ENCODE peak calls at places on chromosomes 5 and 9, in four cellular contexts. One of them, this sample, is unnamed.

GRCh38 chr5:53607896-53608295 is 47.5 kb downstream of the NDUFS4 start:
- DNase-seq in body of pancreas: no peak
- DNase-seq in lower lobe of right lung: no peak
- DNase-seq in breast epithelium: no peak
- DNase-seq in this sample: no peak

GRCh38 chr9:29822458-29822857 is 2249.2 kb upstream of the C9orf72 start:
- DNase-seq in body of pancreas: no peak
- DNase-seq in lower lobe of right lung: no peak
- DNase-seq in breast epithelium: no peak
- DNase-seq in this sample: no peak

GRCh38 chr9:115254781-115255180 is 136.8 kb upstream of the TNC start:
- DNase-seq in body of pancreas: no peak
- DNase-seq in lower lobe of right lung: no peak
- DNase-seq in breast epithelium: no peak
- DNase-seq in this sample: no peak

GRCh38 chr9:27398982-27399653 is 102.2 kb upstream of the EQTN start:
- DNase-seq in body of pancreas: no peak
- DNase-seq in lower lobe of right lung: no peak
- DNase-seq in breast epithelium: no peak
- DNase-seq in this sample: no peak

GRCh38 chr9:127093319-127094020 is 29.0 kb downstream of the ANGPTL2 start:
- DNase-seq in body of pancreas: no peak
- DNase-seq in lower lobe of right lung: no peak
- DNase-seq in breast epithelium: no peak
- DNase-seq in this sample: no peak

GRCh38 chr5:149938272-149938671 is 6.3 kb downstream of the PDE6A start:
- DNase-seq in body of pancreas: peak
- DNase-seq in lower lobe of right lung: no peak
- DNase-seq in breast epithelium: peak
- DNase-seq in this sample: no peak

GRCh38 chr9:25678147-25678666 is at the start of gene TUSC1:
- DNase-seq in body of pancreas: peak
- DNase-seq in lower lobe of right lung: peak
- DNase-seq in breast epithelium: peak
- DNase-seq in this sample: no peak

GRCh38 chr5:54705994-54706616 is 188.5 kb downstream of the SNX18 start:
- DNase-seq in body of pancreas: no peak
- DNase-seq in lower lobe of right lung: no peak
- DNase-seq in breast epithelium: no peak
- DNase-seq in this sample: no peak

GRCh38 chr9:77899679-77900354 is 131.8 kb downstream of the GNAQ start:
- DNase-seq in body of pancreas: no peak
- DNase-seq in lower lobe of right lung: no peak
- DNase-seq in breast epithelium: no peak
- DNase-seq in this sample: no peak

GRCh38 chr5:59246470-59247250 is 646.9 kb downstream of the PDE4D start:
- DNase-seq in body of pancreas: no peak
- DNase-seq in lower lobe of right lung: no peak
- DNase-seq in breast epithelium: no peak
- DNase-seq in this sample: no peak

GRCh38 chr5:117315170-117315569 is 740.5 kb upstream of the SEMA6A start:
- DNase-seq in body of pancreas: no peak
- DNase-seq in lower lobe of right lung: no peak
- DNase-seq in breast epithelium: no peak
- DNase-seq in this sample: no peak

GRCh38 chr9:121059998-121060636 is 10.0 kb upstream of the C5 start:
- DNase-seq in body of pancreas: peak
- DNase-seq in lower lobe of right lung: no peak
- DNase-seq in breast epithelium: no peak
- DNase-seq in this sample: no peak

GRCh38 chr5:161278739-161279660 is 267.5 kb downstream of the GABRB2 start:
- DNase-seq in body of pancreas: no peak
- DNase-seq in lower lobe of right lung: no peak
- DNase-seq in breast epithelium: no peak
- DNase-seq in this sample: no peak
- TF ChIP-seq CTCF in body of pancreas: no peak
- TF ChIP-seq CTCF in lower lobe of right lung: no peak
- TF ChIP-seq CTCF in breast epithelium: no peak
- TF ChIP-seq CTCF in this sample: no peak

DNA sequence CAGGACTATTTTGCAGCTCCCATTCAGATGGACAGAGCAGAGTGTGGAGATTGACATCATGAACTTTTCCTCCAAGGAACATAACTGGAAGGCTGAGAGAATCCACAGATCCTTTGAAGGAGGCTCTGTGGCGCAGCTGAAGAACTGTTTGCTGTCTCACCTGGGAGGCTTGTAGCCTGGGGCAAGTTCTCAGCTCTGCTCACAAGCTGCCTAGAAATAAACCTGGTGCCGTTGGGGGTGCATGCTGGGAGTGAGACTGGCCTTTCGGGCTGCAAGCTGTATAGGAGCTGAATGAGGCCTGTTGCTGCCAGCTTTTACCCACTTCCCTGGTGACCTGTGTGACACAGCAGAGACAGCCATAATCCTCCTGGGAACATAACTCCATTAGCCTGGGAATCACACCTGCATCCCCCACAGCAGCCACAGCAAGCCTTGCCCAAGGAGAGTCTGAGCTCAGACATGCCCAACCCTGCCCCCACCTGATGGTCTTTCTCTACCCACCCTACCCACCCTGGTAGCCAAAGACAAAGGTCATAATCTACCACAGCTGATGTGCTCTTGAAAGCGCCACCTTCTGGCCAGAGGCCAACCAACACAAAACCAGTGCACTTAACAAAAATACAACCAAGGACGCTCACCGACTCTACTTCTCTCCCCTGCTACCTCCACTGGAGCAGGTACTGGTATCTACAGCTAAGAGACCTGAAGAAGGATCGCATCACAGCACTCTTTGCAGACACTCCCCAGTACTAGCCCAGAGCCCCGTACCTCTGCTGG is 205.1 kb upstream of the MRPS30 start:
- DNase-seq in body of pancreas: no peak
- DNase-seq in lower lobe of right lung: no peak
- DNase-seq in breast epithelium: no peak
- DNase-seq in this sample: no peak
- TF ChIP-seq CTCF in body of pancreas: no peak
- TF ChIP-seq CTCF in lower lobe of right lung: no peak
- TF ChIP-seq CTCF in breast epithelium: no peak
- TF ChIP-seq CTCF in this sample: no peak

GRCh38 chr5:96997265-96997859 is 61.5 kb downstream of the LNPEP start:
- DNase-seq in body of pancreas: peak
- DNase-seq in lower lobe of right lung: no peak
- DNase-seq in breast epithelium: no peak
- DNase-seq in this sample: no peak
- TF ChIP-seq CTCF in body of pancreas: no peak
- TF ChIP-seq CTCF in lower lobe of right lung: peak
- TF ChIP-seq CTCF in breast epithelium: peak
- TF ChIP-seq CTCF in this sample: peak

GRCh38 chr5:103375356-103375755 is 116.8 kb downstream of the MACIR start:
- DNase-seq in body of pancreas: no peak
- DNase-seq in lower lobe of right lung: no peak
- DNase-seq in breast epithelium: no peak
- DNase-seq in this sample: no peak
- TF ChIP-seq CTCF in body of pancreas: no peak
- TF ChIP-seq CTCF in lower lobe of right lung: no peak
- TF ChIP-seq CTCF in breast epithelium: no peak
- TF ChIP-seq CTCF in this sample: no peak

GRCh38 chr5:139275536-139276297 is 17.8 kb upstream of the MATR3 start:
- DNase-seq in body of pancreas: no peak
- DNase-seq in lower lobe of right lung: no peak
- DNase-seq in breast epithelium: no peak
- DNase-seq in this sample: no peak
- TF ChIP-seq CTCF in body of pancreas: no peak
- TF ChIP-seq CTCF in lower lobe of right lung: no peak
- TF ChIP-seq CTCF in breast epithelium: no peak
- TF ChIP-seq CTCF in this sample: no peak

DNA sequence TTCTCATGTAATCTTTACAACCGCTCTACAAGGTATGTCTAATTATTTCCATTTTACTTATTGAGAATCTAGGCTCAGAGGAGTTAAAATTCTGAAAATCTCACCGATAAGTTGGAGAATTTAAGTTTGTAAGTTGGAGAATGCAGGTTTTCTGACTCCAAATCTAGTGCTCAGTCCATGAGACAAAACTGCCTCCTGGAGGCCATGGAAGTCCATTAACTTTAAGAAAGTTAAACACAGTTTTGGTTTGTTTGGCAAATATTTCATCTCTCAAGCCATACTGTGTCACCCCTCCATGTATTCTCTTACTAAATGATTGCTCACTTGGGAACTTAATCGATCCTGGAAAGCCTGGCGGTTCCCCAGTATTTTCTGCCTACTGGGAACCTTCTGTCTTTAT is 52.6 kb downstream of the INIP start:
- DNase-seq in body of pancreas: peak
- DNase-seq in lower lobe of right lung: no peak
- DNase-seq in breast epithelium: no peak
- DNase-seq in this sample: no peak
- TF ChIP-seq CTCF in body of pancreas: no peak
- TF ChIP-seq CTCF in lower lobe of right lung: no peak
- TF ChIP-seq CTCF in breast epithelium: no peak
- TF ChIP-seq CTCF in this sample: no peak

GRCh38 chr9:133935328-133936040 is 56.6 kb downstream of the VAV2 start:
- DNase-seq in body of pancreas: peak
- DNase-seq in lower lobe of right lung: no peak
- DNase-seq in breast epithelium: peak
- DNase-seq in this sample: no peak
- TF ChIP-seq CTCF in body of pancreas: no peak
- TF ChIP-seq CTCF in lower lobe of right lung: no peak
- TF ChIP-seq CTCF in breast epithelium: no peak
- TF ChIP-seq CTCF in this sample: no peak

DNA sequence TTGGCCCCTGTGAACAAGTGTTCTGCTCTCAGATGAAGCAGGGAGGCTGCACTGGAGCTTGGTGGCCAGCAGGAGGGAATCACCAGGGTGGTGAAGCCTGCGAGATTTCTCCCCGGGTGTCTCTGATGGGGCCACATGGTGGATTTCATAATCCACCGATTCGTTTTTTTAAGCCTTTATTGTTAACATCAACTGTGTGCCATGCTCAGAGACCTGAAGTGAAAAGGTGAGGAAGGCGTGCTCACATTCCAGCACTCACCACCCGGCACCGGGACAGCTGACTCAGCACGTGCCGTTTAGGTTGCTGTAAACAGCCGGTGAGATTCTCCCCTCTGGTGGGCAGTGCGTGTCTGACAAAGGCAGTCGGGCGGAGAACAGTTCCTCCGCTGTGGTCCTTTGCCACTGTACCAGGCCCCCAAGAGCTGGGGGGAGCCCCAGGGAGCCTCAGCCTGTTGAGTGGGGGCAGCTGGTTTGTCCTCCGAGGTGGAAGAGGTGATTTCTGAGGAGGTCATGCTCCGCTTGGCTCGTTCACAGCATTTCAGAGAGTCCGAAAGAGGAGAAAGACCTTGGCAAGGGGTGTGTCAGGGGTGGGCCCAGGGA is 12.7 kb upstream of the AHRR start:
- DNase-seq in body of pancreas: no peak
- DNase-seq in lower lobe of right lung: no peak
- DNase-seq in breast epithelium: no peak
- DNase-seq in this sample: no peak
- TF ChIP-seq CTCF in body of pancreas: no peak
- TF ChIP-seq CTCF in lower lobe of right lung: no peak
- TF ChIP-seq CTCF in breast epithelium: peak
- TF ChIP-seq CTCF in this sample: peak

GRCh38 chr5:141439411-141440141 is 9.3 kb downstream of the PCDHGA12 start:
- DNase-seq in body of pancreas: no peak
- DNase-seq in lower lobe of right lung: no peak
- DNase-seq in breast epithelium: no peak
- DNase-seq in this sample: no peak
- TF ChIP-seq CTCF in body of pancreas: no peak
- TF ChIP-seq CTCF in lower lobe of right lung: no peak
- TF ChIP-seq CTCF in breast epithelium: no peak
- TF ChIP-seq CTCF in this sample: no peak